ENCODE peak calls at places on chromosomes 5 and 9, in four cellular contexts. V is left ventricle myocardium inferior, M is PC-3, U is IMR-90. Z is an unnamed sample.

GRCh38 chr5:37767961-37768360 is 71.9 kb downstream of the GDNF start:
- DNase-seq in V (no peak), M (no peak), U (no peak), Z (no peak)

GRCh38 chr9:94110821-94111252 is 26.6 kb downstream of the PTPDC1 start:
- DNase-seq in V (no peak), M (no peak), U (peak), Z (no peak)

GRCh38 chr5:134664448-134664847 is 15.9 kb downstream of the SEC24A start:
- DNase-seq in M (no peak), U (no peak), V (no peak), Z (no peak)

GRCh38 chr9:16637938-16638337 is 232.5 kb downstream of the BNC2 start:
- DNase-seq in M (no peak), V (no peak), U (peak), Z (no peak)

GRCh38 chr9:132750668-132751067 is 80.4 kb downstream of the GTF3C4 start:
- DNase-seq in V (no peak), U (no peak), M (no peak), Z (no peak)

GRCh38 chr9:6024035-6024554 is 8.7 kb upstream of the RANBP6 start:
- DNase-seq in M (peak), U (no peak), V (no peak), Z (no peak)

GRCh38 chr5:153654444-153654843 is 164.0 kb downstream of the GRIA1 start:
- DNase-seq in U (peak), M (no peak), V (no peak), Z (no peak)

GRCh38 chr9:14836885-14837284 is 73.3 kb downstream of the FREM1 start:
- DNase-seq in U (no peak), M (no peak), V (no peak), Z (no peak)

GRCh38 chr5:29114331-29114768 is 2076.0 kb upstream of the CDH9 start:
- DNase-seq in M (peak), U (no peak), V (no peak), Z (no peak)

GRCh38 chr5:142973932-142974331 is 203.8 kb downstream of the ARHGAP26 start:
- DNase-seq in V (no peak), M (no peak), U (no peak), Z (no peak)

GRCh38 chr5:138349842-138350635 is 2.4 kb upstream of the KDM3B start:
- DNase-seq in V (no peak), U (peak), M (no peak), Z (no peak)

GRCh38 chr5:129377504-129377903 is 82.6 kb upstream of the ADAMTS19 start:
- DNase-seq in U (no peak), M (no peak), V (no peak), Z (no peak)

GRCh38 chr9:37727002-37727401 is 26.6 kb upstream of the TRMT10B start:
- DNase-seq in V (no peak), M (no peak), U (no peak), Z (no peak)

GRCh38 chr5:107554776-107555424 is 115.8 kb downstream of the EFNA5 start:
- DNase-seq in V (peak), M (no peak), U (no peak), Z (no peak)

GRCh38 chr5:39560730-39561129 is 135.9 kb upstream of the DAB2 start:
- DNase-seq in U (no peak), V (no peak), M (no peak), Z (no peak)

GRCh38 chr5:175166013-175166412 is 278.0 kb downstream of the DRD1 start:
- DNase-seq in M (no peak), U (no peak), V (no peak), Z (no peak)

GRCh38 chr5:65017636-65018035 is 248.9 kb downstream of the CWC27 start:
- DNase-seq in V (no peak), M (no peak), U (peak), Z (no peak)

GRCh38 chr9:35553670-35554543 is 51.2 kb upstream of the TESK1 start:
- DNase-seq in U (peak), M (peak), V (peak), Z (peak)

GRCh38 chr5:34743878-34744277 is 87.8 kb downstream of the RAI14 start:
- DNase-seq in M (no peak), U (peak), V (no peak), Z (no peak)

GRCh38 chr5:392431-392988 is 50.5 kb upstream of the EXOC3 start:
- DNase-seq in M (peak), U (peak), V (no peak), Z (peak)

GRCh38 chr9:121073038-121073437 is 1.7 kb upstream of the CNTRL start:
- DNase-seq in U (peak), M (peak), V (peak), Z (peak)

GRCh38 chr9:71703172-71703872 is 65.0 kb downstream of the CEMIP2 start:
- DNase-seq in M (no peak), V (no peak), U (no peak), Z (no peak)

GRCh38 chr5:129387944-129388343 is 72.2 kb upstream of the ADAMTS19 start:
- DNase-seq in V (no peak), U (no peak), M (no peak), Z (no peak)

GRCh38 chr5:157890825-157891587 is 32.1 kb upstream of the CLINT1 start:
- DNase-seq in V (no peak), M (no peak), U (peak), Z (no peak)

GRCh38 chr9:89712285-89712684 is 107.5 kb downstream of the GADD45G start:
- DNase-seq in V (no peak), U (no peak), M (no peak), Z (no peak)

GRCh38 chr5:129460951-129461815 is 1.1 kb downstream of the ADAMTS19 start:
- DNase-seq in M (peak), V (peak), U (no peak), Z (no peak)

GRCh38 chr9:89899476-89900047 is 294.8 kb downstream of the GADD45G start:
- DNase-seq in M (no peak), U (no peak), V (no peak), Z (no peak)

GRCh38 chr9:13033959-13034695 is 245.4 kb downstream of the MPDZ start:
- DNase-seq in M (peak), U (peak), V (peak), Z (peak)

GRCh38 chr9:132485454-132485853 is 75.4 kb downstream of the CFAP77 start:
- DNase-seq in M (no peak), U (no peak), V (no peak), Z (no peak)

GRCh38 chr5:145243016-145243415 is 592.1 kb downstream of the PRELID2 start:
- DNase-seq in V (no peak), M (no peak), U (no peak), Z (no peak)
- H3K4me3 ChIP-seq in V (no peak), M (no peak), U (no peak), Z (no peak)

GRCh38 chr5:176621661-176622079 is 8.7 kb downstream of the SNCB start:
- DNase-seq in V (no peak), U (peak), M (no peak), Z (no peak)

GRCh38 chr5:176619569-176620332 is 9.8 kb upstream of the GPRIN1 start:
- DNase-seq in V (no peak), U (no peak), M (no peak), Z (no peak)

GRCh38 chr5:176618783-176619182 is 8.8 kb upstream of the GPRIN1 start:
- DNase-seq in U (no peak), V (no peak), M (no peak), Z (no peak)

GRCh38 chr5:176620333-176620981 is 9.9 kb downstream of the SNCB start:
- DNase-seq in U (no peak), V (no peak), M (no peak), Z (no peak)

GRCh38 chr5:176619203-176619568 is 9.2 kb upstream of the GPRIN1 start:
- DNase-seq in M (no peak), U (peak), V (peak), Z (no peak)
- TF ChIP-seq CTCF in M (no peak), U (peak), V (peak), Z (no peak)

DNA sequence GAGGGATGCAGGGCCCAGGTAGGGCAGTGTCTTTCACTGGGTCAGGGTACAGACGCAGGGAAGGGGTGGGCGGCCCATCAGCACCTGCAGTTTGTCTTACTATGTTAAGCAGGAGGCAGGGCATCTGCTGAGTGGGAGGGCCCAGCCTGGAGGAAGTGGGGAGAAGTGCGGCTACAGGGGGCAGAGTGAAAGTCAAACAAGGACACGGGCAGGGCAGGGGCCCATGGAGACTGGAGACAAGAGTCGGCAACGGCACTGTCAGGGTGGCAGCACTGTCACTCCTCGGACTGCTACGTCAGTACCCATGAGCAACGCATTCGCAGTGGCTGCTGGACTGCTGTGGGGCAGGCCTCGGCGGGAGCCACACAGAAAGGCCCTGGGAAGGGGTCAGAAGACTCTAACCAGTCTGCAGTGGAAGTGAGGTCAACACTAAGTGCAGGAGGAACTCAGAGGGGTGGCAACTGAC is 19.7 kb downstream of the CAMSAP1 start:
- DNase-seq in M (no peak), V (no peak), U (no peak), Z (no peak)
- H3K27ac ChIP-seq in M (no peak), V (peak), U (no peak), Z (peak)

GRCh38 chr5:71586941-71587708 is at the start of gene MCCC2:
- DNase-seq in M (peak), V (peak), U (peak), Z (peak)

GRCh38 chr5:71588533-71588885 is 1.4 kb downstream of the MCCC2 start:
- DNase-seq in U (no peak), V (no peak), M (no peak), Z (no peak)

GRCh38 chr5:71587709-71588532 is 781 bp downstream of the MCCC2 start:
- DNase-seq in U (no peak), V (no peak), M (peak), Z (no peak)

GRCh38 chr5:71582945-71583584 is 4.1 kb upstream of the MCCC2 start:
- DNase-seq in M (no peak), V (no peak), U (no peak), Z (no peak)

DNA sequence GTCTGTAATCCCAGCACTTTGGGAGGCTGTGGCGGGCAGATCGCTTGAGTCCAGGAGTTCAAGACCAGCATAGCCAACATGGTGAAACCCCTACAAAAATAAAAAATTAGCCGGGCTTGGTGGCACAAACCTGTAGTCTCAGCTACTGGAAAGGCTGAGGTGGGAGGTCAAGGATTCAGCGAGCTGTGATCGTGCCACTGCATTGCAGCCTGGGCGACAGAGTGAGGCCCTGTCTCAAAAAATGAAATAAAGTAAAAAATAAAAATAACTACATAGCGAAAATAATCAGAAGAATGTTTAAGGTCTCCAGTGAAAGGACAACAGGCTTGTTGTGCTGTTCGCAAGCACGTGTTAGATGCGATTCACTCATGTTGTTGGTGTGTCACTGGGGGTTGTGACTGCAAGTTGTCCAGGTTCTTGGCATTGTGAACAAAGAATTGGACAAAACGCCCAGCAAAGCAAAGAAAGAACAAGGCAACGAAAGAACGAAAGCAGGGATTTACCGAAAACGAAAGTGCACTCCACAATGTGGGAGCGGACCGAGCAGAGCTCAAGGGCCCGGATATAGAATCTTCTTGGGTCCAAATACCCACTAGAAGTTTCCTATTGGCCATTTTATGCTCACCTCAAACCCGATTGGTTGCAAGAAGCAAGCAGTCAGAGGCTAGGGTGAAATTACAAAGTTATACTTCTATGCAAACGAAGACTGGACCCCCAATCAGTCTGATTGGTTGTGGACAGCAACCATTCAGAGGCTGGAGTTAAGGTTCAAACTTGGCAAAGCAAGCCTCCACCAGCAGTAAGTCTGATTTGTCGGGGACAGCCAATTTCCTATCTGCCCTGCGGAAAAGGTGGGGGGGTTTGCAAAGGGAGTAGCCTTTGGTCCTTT is 844 bp upstream of the MCCC2 start:
- DNase-seq in V (no peak), M (no peak), U (peak), Z (no peak)
- H3K4me3 ChIP-seq in V (peak), M (peak), U (peak), Z (peak)